ENCODE peak calls at places on chromosomes 12 and 14, in eight cellular contexts. One of them, this sample, is unnamed. For H3K27me3 and H3K36me3, the result is how much of the 10 kb centered on the place peaks cover.

GRCh38 chr14:106809615-106810014 is 1283.2 kb downstream of the TMEM121 start:
- DNase-seq in heart left ventricle: no peak
- DNase-seq in endothelial cell of umbilical vein: no peak
- DNase-seq in transverse colon: no peak
- DNase-seq in HCT116: no peak
- DNase-seq in right lobe of liver: no peak
- DNase-seq in spleen: no peak
- DNase-seq in adrenal gland: no peak
- DNase-seq in this sample: no peak

GRCh38 chr12:28489256-28489655 is 299.0 kb downstream of the CCDC91 start:
- DNase-seq in HCT116: no peak
- DNase-seq in adrenal gland: no peak
- DNase-seq in endothelial cell of umbilical vein: no peak
- DNase-seq in transverse colon: no peak
- DNase-seq in right lobe of liver: no peak
- DNase-seq in heart left ventricle: no peak
- DNase-seq in spleen: no peak
- DNase-seq in this sample: no peak

GRCh38 chr14:34713681-34714319 is 593 bp downstream of the CFL2 start:
- DNase-seq in adrenal gland: peak
- DNase-seq in HCT116: no peak
- DNase-seq in heart left ventricle: peak
- DNase-seq in transverse colon: peak
- DNase-seq in spleen: no peak
- DNase-seq in right lobe of liver: no peak
- DNase-seq in endothelial cell of umbilical vein: peak
- DNase-seq in this sample: no peak

GRCh38 chr12:127063339-127064090 is 1203.5 kb upstream of the TMEM132C start:
- DNase-seq in spleen: no peak
- DNase-seq in endothelial cell of umbilical vein: no peak
- DNase-seq in heart left ventricle: no peak
- DNase-seq in transverse colon: no peak
- DNase-seq in right lobe of liver: no peak
- DNase-seq in HCT116: no peak
- DNase-seq in adrenal gland: no peak
- DNase-seq in this sample: no peak

GRCh38 chr14:55127491-55127951 is 1.5 kb upstream of the LGALS3 start:
- DNase-seq in adrenal gland: peak
- DNase-seq in transverse colon: peak
- DNase-seq in spleen: no peak
- DNase-seq in right lobe of liver: no peak
- DNase-seq in HCT116: no peak
- DNase-seq in heart left ventricle: no peak
- DNase-seq in endothelial cell of umbilical vein: no peak
- DNase-seq in this sample: no peak

GRCh38 chr12:20364501-20364900 is 3.8 kb upstream of the PDE3A start:
- DNase-seq in HCT116: no peak
- DNase-seq in transverse colon: no peak
- DNase-seq in adrenal gland: no peak
- DNase-seq in spleen: no peak
- DNase-seq in endothelial cell of umbilical vein: no peak
- DNase-seq in right lobe of liver: no peak
- DNase-seq in heart left ventricle: peak
- DNase-seq in this sample: no peak

GRCh38 chr12:110304061-110304551 is 23.1 kb downstream of the ATP2A2 start:
- DNase-seq in heart left ventricle: no peak
- DNase-seq in adrenal gland: no peak
- DNase-seq in right lobe of liver: no peak
- DNase-seq in transverse colon: no peak
- DNase-seq in HCT116: no peak
- DNase-seq in spleen: no peak
- DNase-seq in endothelial cell of umbilical vein: peak
- DNase-seq in this sample: no peak

GRCh38 chr12:99455350-99456037 is 192.1 kb upstream of the GARIN6 start:
- DNase-seq in endothelial cell of umbilical vein: no peak
- DNase-seq in transverse colon: no peak
- DNase-seq in spleen: no peak
- DNase-seq in HCT116: peak
- DNase-seq in adrenal gland: no peak
- DNase-seq in heart left ventricle: no peak
- DNase-seq in right lobe of liver: no peak
- DNase-seq in this sample: no peak

GRCh38 chr14:99725774-99726537 is 41.9 kb downstream of the CYP46A1 start:
- DNase-seq in adrenal gland: no peak
- DNase-seq in spleen: peak
- DNase-seq in HCT116: no peak
- DNase-seq in heart left ventricle: peak
- DNase-seq in right lobe of liver: no peak
- DNase-seq in transverse colon: no peak
- DNase-seq in endothelial cell of umbilical vein: no peak
- DNase-seq in this sample: no peak

GRCh38 chr14:101128478-101129450 is 225.2 kb upstream of the RTL1 start:
- DNase-seq in spleen: no peak
- DNase-seq in right lobe of liver: peak
- DNase-seq in endothelial cell of umbilical vein: no peak
- DNase-seq in transverse colon: no peak
- DNase-seq in adrenal gland: no peak
- DNase-seq in HCT116: no peak
- DNase-seq in heart left ventricle: no peak
- DNase-seq in this sample: no peak
- H3K27me3 ChIP-seq in spleen: under half
- H3K27me3 ChIP-seq in right lobe of liver: under half
- H3K27me3 ChIP-seq in endothelial cell of umbilical vein: under half
- H3K27me3 ChIP-seq in transverse colon: under half
- H3K27me3 ChIP-seq in adrenal gland: under half
- H3K27me3 ChIP-seq in HCT116: under half
- H3K27me3 ChIP-seq in heart left ventricle: under half
- H3K27me3 ChIP-seq in this sample: under half

GRCh38 chr12:119179335-119180021 is 747 bp downstream of the HSPB8 start:
- DNase-seq in heart left ventricle: peak
- DNase-seq in right lobe of liver: no peak
- DNase-seq in transverse colon: no peak
- DNase-seq in endothelial cell of umbilical vein: peak
- DNase-seq in adrenal gland: no peak
- DNase-seq in spleen: no peak
- DNase-seq in HCT116: peak
- DNase-seq in this sample: peak
- TF ChIP-seq POLR2A in heart left ventricle: no peak
- TF ChIP-seq POLR2A in right lobe of liver: no peak
- TF ChIP-seq POLR2A in transverse colon: no peak
- TF ChIP-seq POLR2A in endothelial cell of umbilical vein: no peak
- TF ChIP-seq POLR2A in adrenal gland: peak
- TF ChIP-seq POLR2A in spleen: no peak
- TF ChIP-seq POLR2A in HCT116: no peak
- TF ChIP-seq POLR2A in this sample: no peak

GRCh38 chr12:115584156-115584555 is 693.3 kb downstream of the MED13L start:
- DNase-seq in HCT116: no peak
- DNase-seq in endothelial cell of umbilical vein: no peak
- DNase-seq in spleen: no peak
- DNase-seq in right lobe of liver: no peak
- DNase-seq in heart left ventricle: no peak
- DNase-seq in transverse colon: no peak
- DNase-seq in adrenal gland: no peak
- DNase-seq in this sample: no peak
- H3K36me3 ChIP-seq in HCT116: under half
- H3K36me3 ChIP-seq in endothelial cell of umbilical vein: under half
- H3K36me3 ChIP-seq in spleen: under half
- H3K36me3 ChIP-seq in right lobe of liver: under half
- H3K36me3 ChIP-seq in heart left ventricle: under half
- H3K36me3 ChIP-seq in transverse colon: under half
- H3K36me3 ChIP-seq in adrenal gland: under half
- H3K36me3 ChIP-seq in this sample: under half

DNA sequence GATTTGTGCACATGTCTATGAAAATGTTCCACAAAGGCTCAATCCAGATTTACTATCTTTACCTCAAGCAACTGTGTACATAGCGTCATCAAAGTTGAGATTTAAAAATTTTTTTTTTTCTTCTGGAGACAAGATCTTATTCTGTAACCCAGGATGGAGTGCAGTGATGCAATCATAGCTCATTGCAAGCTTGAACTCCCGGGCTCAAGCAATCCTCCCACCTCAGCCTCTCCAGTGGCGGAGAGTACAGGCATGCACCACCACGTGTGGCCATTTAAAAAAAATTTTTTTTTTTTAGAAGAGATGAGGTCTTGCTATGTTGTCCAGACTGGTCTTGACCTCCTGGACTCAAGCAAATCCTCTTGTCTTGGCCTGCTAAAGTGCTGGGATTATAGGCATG is 2.3 kb downstream of the COCH start:
- DNase-seq in adrenal gland: no peak
- DNase-seq in heart left ventricle: no peak
- DNase-seq in endothelial cell of umbilical vein: no peak
- DNase-seq in transverse colon: no peak
- DNase-seq in right lobe of liver: no peak
- DNase-seq in spleen: no peak
- DNase-seq in HCT116: no peak
- DNase-seq in this sample: no peak
- H3K27me3 ChIP-seq in adrenal gland: under half
- H3K27me3 ChIP-seq in heart left ventricle: under half
- H3K27me3 ChIP-seq in endothelial cell of umbilical vein: under half
- H3K27me3 ChIP-seq in transverse colon: half or more
- H3K27me3 ChIP-seq in right lobe of liver: under half
- H3K27me3 ChIP-seq in spleen: under half
- H3K27me3 ChIP-seq in HCT116: under half
- H3K27me3 ChIP-seq in this sample: under half

GRCh38 chr12:56160160-56160763 is 2.1 kb downstream of the MYL6 start:
- DNase-seq in HCT116: no peak
- DNase-seq in heart left ventricle: no peak
- DNase-seq in right lobe of liver: no peak
- DNase-seq in adrenal gland: no peak
- DNase-seq in endothelial cell of umbilical vein: peak
- DNase-seq in transverse colon: peak
- DNase-seq in spleen: peak
- DNase-seq in this sample: peak
- TF ChIP-seq POLR2A in HCT116: no peak
- TF ChIP-seq POLR2A in heart left ventricle: no peak
- TF ChIP-seq POLR2A in right lobe of liver: no peak
- TF ChIP-seq POLR2A in adrenal gland: no peak
- TF ChIP-seq POLR2A in endothelial cell of umbilical vein: peak
- TF ChIP-seq POLR2A in transverse colon: peak
- TF ChIP-seq POLR2A in spleen: no peak
- TF ChIP-seq POLR2A in this sample: no peak

DNA sequence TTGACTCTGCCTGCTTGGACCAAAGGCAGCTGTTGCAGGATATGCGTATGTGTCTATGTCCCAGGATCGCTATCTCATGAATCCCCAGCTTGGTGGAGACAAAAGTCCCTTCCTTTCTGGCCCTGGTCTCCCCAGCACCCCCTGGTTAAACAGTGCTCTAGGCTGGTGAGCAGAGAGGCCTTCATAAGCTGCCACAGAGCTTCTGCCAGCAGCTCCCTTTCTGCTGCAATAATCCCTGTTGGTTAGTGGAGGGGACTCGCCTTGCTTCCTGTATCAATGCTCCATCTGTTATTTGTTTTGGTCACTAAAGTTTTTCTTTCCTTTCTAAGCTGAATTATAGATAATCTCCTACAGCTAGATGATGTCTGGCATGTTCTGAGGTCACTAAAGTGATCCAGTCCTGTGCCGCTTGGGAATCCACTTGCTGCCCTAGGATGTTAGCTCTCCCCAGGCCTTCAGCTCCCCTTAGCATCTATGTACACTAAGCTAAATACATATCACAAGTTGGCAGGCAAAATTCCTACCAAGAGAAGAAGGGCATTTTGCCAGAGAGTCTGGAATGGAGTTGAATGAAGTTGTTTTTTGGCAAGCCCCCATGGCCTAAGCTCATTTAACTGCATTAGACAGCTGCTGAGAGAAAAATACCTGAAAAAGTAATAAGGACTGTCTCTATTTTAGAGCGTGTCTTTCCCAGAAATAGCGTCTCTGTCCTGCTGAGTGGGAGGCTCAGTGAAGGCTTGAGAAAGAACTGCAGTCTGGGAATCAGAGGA is 47.8 kb downstream of the RDH12 start:
- DNase-seq in transverse colon: no peak
- DNase-seq in adrenal gland: no peak
- DNase-seq in spleen: no peak
- DNase-seq in right lobe of liver: no peak
- DNase-seq in heart left ventricle: no peak
- DNase-seq in endothelial cell of umbilical vein: no peak
- DNase-seq in HCT116: no peak
- DNase-seq in this sample: no peak
- H3K36me3 ChIP-seq in transverse colon: under half
- H3K36me3 ChIP-seq in adrenal gland: half or more
- H3K36me3 ChIP-seq in spleen: half or more
- H3K36me3 ChIP-seq in right lobe of liver: half or more
- H3K36me3 ChIP-seq in heart left ventricle: under half
- H3K36me3 ChIP-seq in endothelial cell of umbilical vein: under half
- H3K36me3 ChIP-seq in HCT116: under half
- H3K36me3 ChIP-seq in this sample: half or more

This sample was measured in upper lobe of left lung.